ENCODE peak calls at places on chromosome 22, in nine cellular contexts. L is PC-3, G is mammary epithelial cell, C is astrocyte, X is hepatocyte, Y is GM23248, T is GM12878, E is fibroblast of lung, Q is PC-9. U is an unnamed sample. For H3K4me1, the result is how much of the 10 kb centered on the place peaks cover.

GRCh38 chr22:44026066-44026629 is 2.0 kb downstream of the PARVB start:
- DNase-seq in L (no peak), G (no peak), C (no peak), X (no peak), Y (peak), T (no peak), E (no peak), Q (no peak), U (peak)

GRCh38 chr22:49966716-49967332 is 6.3 kb downstream of the PIM3 start:
- DNase-seq in L (no peak), G (no peak), C (no peak), X (peak), Y (no peak), T (no peak), E (no peak), Q (no peak), U (no peak)

GRCh38 chr22:24137595-24137994 is 43.7 kb upstream of the SUSD2 start:
- DNase-seq in L (no peak), G (no peak), C (peak), X (peak), Y (peak), T (no peak), E (peak), Q (no peak), U (no peak)

GRCh38 chr22:44128961-44129613 is 51.6 kb upstream of the PARVG start:
- DNase-seq in L (no peak), G (no peak), C (no peak), X (no peak), Y (no peak), T (no peak), E (no peak), Q (no peak), U (no peak)

GRCh38 chr22:19215360-19215759 is 36.8 kb upstream of the SLC25A1 start:
- DNase-seq in L (no peak), G (no peak), C (no peak), X (no peak), Y (no peak), T (no peak), E (no peak), Q (no peak), U (no peak)

GRCh38 chr22:48171294-48171693 is 1408.8 kb downstream of the TBC1D22A start:
- DNase-seq in L (no peak), G (no peak), C (no peak), X (no peak), Y (no peak), T (no peak), E (no peak), Q (no peak), U (no peak)

GRCh38 chr22:22692707-22693530 is 48.5 kb downstream of the GGTLC2 start:
- DNase-seq in L (peak), G (peak), C (peak), X (peak), Y (peak), T (no peak), E (peak), Q (peak), U (peak)

GRCh38 chr22:44691796-44692661 is 10.0 kb upstream of the PRR5 start:
- DNase-seq in L (peak), G (no peak), C (no peak), X (no peak), Y (no peak), T (no peak), E (no peak), Q (no peak), U (peak)

GRCh38 chr22:26367402-26368245 is 61.4 kb upstream of the ASPHD2 start:
- DNase-seq in L (peak), G (peak), C (peak), X (peak), Y (peak), T (no peak), E (peak), Q (peak), U (peak)

GRCh38 chr22:49871482-49871881 is 17.8 kb downstream of the ZBED4 start:
- DNase-seq in L (peak), G (no peak), C (no peak), X (no peak), Y (peak), T (no peak), E (no peak), Q (no peak), U (peak)

GRCh38 chr22:44914026-44914721 is 95.6 kb downstream of the PHF21B start:
- DNase-seq in L (no peak), G (no peak), C (no peak), X (no peak), Y (no peak), T (no peak), E (no peak), Q (no peak), U (no peak)

GRCh38 chr22:27637604-27638003 is 164.0 kb downstream of the MN1 start:
- DNase-seq in L (peak), G (peak), C (peak), X (no peak), Y (peak), T (no peak), E (peak), Q (no peak), U (no peak)

GRCh38 chr22:47738472-47739013 is 976.1 kb downstream of the TBC1D22A start:
- DNase-seq in L (no peak), G (no peak), C (no peak), X (no peak), Y (no peak), T (no peak), E (no peak), Q (no peak), U (no peak)

GRCh38 chr22:30855677-30856518 is 112.7 kb downstream of the MORC2 start:
- DNase-seq in L (no peak), G (no peak), C (no peak), X (no peak), Y (peak), T (no peak), E (peak), Q (no peak), U (no peak)

GRCh38 chr22:31929126-31929928 is 15.0 kb upstream of the YWHAH start:
- DNase-seq in L (no peak), G (no peak), C (no peak), X (peak), Y (peak), T (no peak), E (no peak), Q (no peak), U (no peak)

GRCh38 chr22:41927813-41928212 is 1.2 kb upstream of the TNFRSF13C start:
- DNase-seq in L (no peak), G (no peak), C (no peak), X (no peak), Y (no peak), T (no peak), E (no peak), Q (no peak), U (no peak)

GRCh38 chr22:49158741-49159564 is 668.7 kb downstream of the BRD1 start:
- DNase-seq in L (no peak), G (no peak), C (no peak), X (no peak), Y (no peak), T (no peak), E (no peak), Q (no peak), U (no peak)

GRCh38 chr22:28181332-28181731 is 262.3 kb upstream of the PITPNB start:
- DNase-seq in L (peak), G (no peak), C (peak), X (no peak), Y (peak), T (no peak), E (peak), Q (peak), U (no peak)

GRCh38 chr22:24423519-24424000 is 3.8 kb upstream of the ADORA2A start:
- DNase-seq in L (peak), G (no peak), C (no peak), X (peak), Y (peak), T (no peak), E (no peak), Q (no peak), U (peak)

GRCh38 chr22:44611880-44612496 is 90.0 kb upstream of the PRR5 start:
- DNase-seq in L (no peak), G (no peak), C (no peak), X (no peak), Y (no peak), T (no peak), E (no peak), Q (no peak), U (no peak)

GRCh38 chr22:48929276-48929790 is 898.3 kb downstream of the BRD1 start:
- DNase-seq in L (no peak), G (no peak), C (no peak), X (no peak), Y (no peak), T (no peak), E (no peak), Q (no peak), U (no peak)

GRCh38 chr22:31958625-31959239 is 14.4 kb downstream of the YWHAH start:
- DNase-seq in L (no peak), G (no peak), C (no peak), X (no peak), Y (no peak), T (no peak), E (no peak), Q (no peak), U (no peak)

GRCh38 chr22:44396021-44396726 is 83.4 kb upstream of the SHISAL1 start:
- DNase-seq in L (no peak), G (no peak), C (no peak), X (no peak), Y (no peak), T (no peak), E (no peak), Q (peak), U (no peak)

GRCh38 chr22:49723478-49724029 is 104.1 kb downstream of the BRD1 start:
- DNase-seq in L (no peak), G (no peak), C (no peak), X (no peak), Y (no peak), T (no peak), E (no peak), Q (no peak), U (no peak)

GRCh38 chr22:34122064-34122463 is 201.8 kb upstream of the LARGE1 start:
- DNase-seq in L (no peak), G (no peak), C (no peak), X (no peak), Y (no peak), T (no peak), E (no peak), Q (no peak), U (no peak)

GRCh38 chr22:17563936-17564391 is 666 bp downstream of the SLC25A18 start:
- DNase-seq in L (no peak), G (no peak), C (peak), X (no peak), Y (peak), T (no peak), E (peak), Q (no peak), U (peak)

GRCh38 chr22:26553056-26553752 is 36.7 kb downstream of the TPST2 start:
- DNase-seq in L (peak), G (peak), C (peak), X (no peak), Y (peak), T (no peak), E (peak), Q (no peak), U (peak)

GRCh38 chr22:47859891-47860290 is 1097.4 kb downstream of the TBC1D22A start:
- DNase-seq in L (no peak), G (no peak), C (no peak), X (no peak), Y (no peak), T (no peak), E (no peak), Q (no peak), U (no peak)

GRCh38 chr22:31932863-31933262 is 11.5 kb upstream of the YWHAH start:
- DNase-seq in L (no peak), G (no peak), C (no peak), X (no peak), Y (no peak), T (no peak), E (no peak), Q (no peak), U (no peak)

GRCh38 chr22:41178425-41178975 is 26.6 kb upstream of the L3MBTL2 start:
- DNase-seq in L (no peak), G (no peak), C (no peak), X (no peak), Y (no peak), T (no peak), E (no peak), Q (no peak), U (no peak)

GRCh38 chr22:23779083-23779482 is 6.4 kb downstream of the MMP11 start:
- DNase-seq in L (no peak), G (no peak), C (no peak), X (no peak), Y (no peak), T (no peak), E (no peak), Q (no peak), U (no peak)

GRCh38 chr22:33513388-33514336 is 406.6 kb downstream of the LARGE1 start:
- DNase-seq in L (peak), G (no peak), C (peak), X (peak), Y (peak), T (no peak), E (peak), Q (no peak), U (no peak)

GRCh38 chr22:44460287-44461082 is 37.5 kb downstream of the RTL6 start:
- DNase-seq in L (no peak), G (no peak), C (no peak), X (no peak), Y (no peak), T (no peak), E (no peak), Q (no peak), U (no peak)

GRCh38 chr22:36319595-36320497 is 66.9 kb downstream of the APOL1 start:
- DNase-seq in L (no peak), G (no peak), C (no peak), X (no peak), Y (no peak), T (no peak), E (no peak), Q (no peak), U (no peak)
- H3K4me1 ChIP-seq in L (under half), G (under half), C (under half), X (under half), Y (under half), T (under half), E (under half), Q (under half), U (under half)

GRCh38 chr22:39153220-39153860 is 860 bp upstream of the CBX7 start:
- DNase-seq in L (no peak), G (no peak), C (no peak), X (peak), Y (peak), T (no peak), E (no peak), Q (no peak), U (no peak)
- TF ChIP-seq EZH2 in L (no peak), G (no peak), C (peak), X (peak), Y (no peak), T (no peak), E (no peak), Q (no peak), U (no peak)

DNA sequence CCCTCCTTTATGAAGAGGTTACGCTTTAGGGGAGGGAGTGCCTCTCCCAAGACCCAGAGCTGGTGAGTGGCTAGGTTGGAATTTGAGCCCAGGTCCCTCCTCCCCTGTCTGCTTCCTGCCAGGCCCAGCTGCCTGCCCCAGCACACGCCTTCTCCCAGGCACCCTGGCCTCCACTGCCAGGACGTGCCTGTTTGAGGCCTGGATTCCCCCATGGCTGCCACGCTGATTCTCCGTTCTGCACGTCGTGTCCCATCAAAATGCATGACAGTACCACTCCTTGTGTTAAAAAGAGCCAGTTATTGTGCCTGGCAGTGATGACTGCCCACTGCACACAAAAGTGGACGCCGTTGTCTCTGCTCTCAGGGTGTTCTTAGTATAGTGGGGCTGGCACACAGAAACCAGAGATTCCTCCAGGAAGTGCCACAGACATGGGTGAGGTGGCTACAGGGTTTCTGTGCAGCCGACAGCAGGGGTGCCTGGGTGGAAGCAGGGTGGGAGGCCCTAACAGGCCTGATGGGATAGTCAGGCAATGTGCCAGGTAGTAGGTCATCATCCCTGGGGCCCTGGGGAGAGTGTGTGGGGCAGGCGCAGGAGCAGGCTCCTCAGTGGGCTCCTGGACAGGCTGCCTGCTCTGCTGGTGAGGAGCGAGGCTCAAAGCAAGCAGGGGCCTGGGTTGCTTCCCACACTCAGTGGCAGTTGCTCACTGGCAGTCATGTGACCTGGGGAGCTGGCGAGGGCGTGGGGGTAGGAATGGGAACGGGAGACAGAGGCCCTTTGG is 24.2 kb downstream of the MED15 start:
- DNase-seq in L (peak), G (peak), C (peak), X (peak), Y (peak), T (no peak), E (peak), Q (peak), U (peak)
- H3K4me1 ChIP-seq in L (under half), G (half or more), C (half or more), X (under half), Y (half or more), T (under half), E (under half), Q (half or more), U (under half)

GRCh38 chr22:45969801-45970464 is 7.0 kb downstream of the WNT7B start:
- DNase-seq in L (no peak), G (no peak), C (peak), X (no peak), Y (no peak), T (no peak), E (peak), Q (no peak), U (no peak)

GRCh38 chr22:45971389-45972028 is 5.5 kb downstream of the WNT7B start:
- DNase-seq in L (no peak), G (no peak), C (peak), X (no peak), Y (peak), T (no peak), E (peak), Q (no peak), U (no peak)

GRCh38 chr22:45969414-45969799 is 7.6 kb downstream of the WNT7B start:
- DNase-seq in L (peak), G (no peak), C (peak), X (no peak), Y (no peak), T (no peak), E (no peak), Q (peak), U (no peak)

GRCh38 chr22:45972091-45972867 is 4.7 kb downstream of the WNT7B start:
- DNase-seq in L (no peak), G (no peak), C (peak), X (no peak), Y (peak), T (no peak), E (peak), Q (no peak), U (no peak)

GRCh38 chr22:45970709-45971388 is 6.1 kb downstream of the WNT7B start:
- DNase-seq in L (no peak), G (no peak), C (peak), X (no peak), Y (peak), T (no peak), E (peak), Q (no peak), U (no peak)
- TF ChIP-seq EZH2 in L (no peak), G (no peak), C (no peak), X (no peak), Y (peak), T (no peak), E (no peak), Q (no peak), U (no peak)

DNA sequence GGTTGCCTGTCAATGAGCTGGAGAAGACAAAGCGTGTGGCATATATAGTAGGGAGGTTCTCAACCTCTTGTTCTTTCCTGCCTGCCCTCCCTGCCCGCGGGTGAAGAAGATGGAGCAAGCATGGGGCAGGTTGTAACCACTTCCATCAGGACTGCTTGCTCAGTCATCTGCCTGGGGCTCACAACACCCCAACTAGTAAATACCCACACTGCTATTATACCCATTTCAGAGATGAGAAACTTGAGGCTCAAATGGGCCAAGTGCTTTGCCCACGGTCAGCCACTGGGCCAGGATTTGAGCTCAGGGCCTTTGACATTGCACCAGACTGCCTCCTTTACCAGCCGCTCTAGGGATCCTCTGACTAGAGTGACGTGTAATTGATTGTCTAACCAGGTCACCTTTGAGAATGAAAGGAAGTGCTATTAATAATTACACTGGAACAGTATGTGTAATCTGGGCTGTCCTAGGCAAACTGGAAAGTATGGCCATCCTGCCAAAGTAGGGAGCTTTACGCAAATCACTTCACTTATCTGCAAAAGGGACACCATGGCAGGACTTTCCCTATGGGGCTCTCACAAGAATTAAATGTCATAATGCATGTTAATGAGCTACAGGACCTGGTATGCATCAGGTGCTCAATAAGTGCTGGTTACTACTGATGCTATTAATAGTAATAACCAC is 2.8 kb upstream of the CDC42EP1 start:
- DNase-seq in L (no peak), G (no peak), C (no peak), X (peak), Y (no peak), T (no peak), E (no peak), Q (no peak), U (no peak)
- H3K4me1 ChIP-seq in L (under half), G (under half), C (under half), X (under half), Y (under half), T (under half), E (under half), Q (under half), U (under half)

U was measured in A673.